ENCODE peak calls at places on chromosomes 6 and 20, in nine cellular contexts. J, D, Q, U, N, O, A, E and K are unnamed samples. For H3K9me3, the result is how much of the 10 kb centered on the place peaks cover.

GRCh38 chr6:136113736-136114173 is 136.4 kb downstream of the MTFR2 start:
- DNase-seq in J (no peak), D (peak), Q (no peak), U (peak), N (no peak), O (peak), A (peak), E (no peak), K (peak)

GRCh38 chr6:140175486-140175885 is 801.0 kb upstream of the CITED2 start:
- DNase-seq in J (no peak), D (no peak), Q (no peak), U (peak), N (no peak), O (no peak), A (no peak), E (no peak), K (no peak)

GRCh38 chr6:116876635-116877611 is at the start of gene RFX6:
- DNase-seq in J (no peak), D (no peak), Q (no peak), U (no peak), N (no peak), O (no peak), A (peak), E (no peak), K (no peak)

GRCh38 chr6:41872102-41872602 is 23.0 kb downstream of the USP49 start:
- DNase-seq in J (no peak), D (no peak), Q (no peak), U (no peak), N (no peak), O (no peak), A (no peak), E (no peak), K (peak)

GRCh38 chr6:52263709-52264320 is 19.5 kb upstream of the IL17F start:
- DNase-seq in J (peak), D (peak), Q (peak), U (peak), N (peak), O (peak), A (peak), E (peak), K (no peak)

GRCh38 chr6:152151930-152152329 is 344.4 kb downstream of the ESR1 start:
- DNase-seq in J (no peak), D (no peak), Q (no peak), U (no peak), N (no peak), O (no peak), A (no peak), E (no peak), K (no peak)

GRCh38 chr20:3681931-3682820 is at the start of gene ADAM33:
- DNase-seq in J (peak), D (peak), Q (peak), U (no peak), N (no peak), O (peak), A (peak), E (peak), K (no peak)

GRCh38 chr6:170032197-170032596 is 258.7 kb downstream of the DLL1 start:
- DNase-seq in J (peak), D (peak), Q (no peak), U (no peak), N (peak), O (peak), A (no peak), E (no peak), K (peak)

GRCh38 chr6:84825461-84825860 is 61.1 kb upstream of the TBX18 start:
- DNase-seq in J (no peak), D (no peak), Q (no peak), U (peak), N (no peak), O (no peak), A (no peak), E (no peak), K (no peak)

GRCh38 chr6:148700713-148701392 is 46.0 kb upstream of the UST start:
- DNase-seq in J (no peak), D (no peak), Q (no peak), U (peak), N (no peak), O (no peak), A (no peak), E (no peak), K (no peak)

GRCh38 chr6:148700047-148700712 is 46.6 kb upstream of the UST start:
- DNase-seq in J (no peak), D (no peak), Q (no peak), U (no peak), N (no peak), O (no peak), A (no peak), E (no peak), K (no peak)

GRCh38 chr6:148701393-148701774 is 45.4 kb upstream of the UST start:
- DNase-seq in J (no peak), D (no peak), Q (no peak), U (no peak), N (no peak), O (no peak), A (no peak), E (no peak), K (no peak)

GRCh38 chr6:148698671-148699180 is 48.1 kb upstream of the UST start:
- DNase-seq in J (no peak), D (no peak), Q (no peak), U (no peak), N (no peak), O (no peak), A (no peak), E (no peak), K (peak)

DNA sequence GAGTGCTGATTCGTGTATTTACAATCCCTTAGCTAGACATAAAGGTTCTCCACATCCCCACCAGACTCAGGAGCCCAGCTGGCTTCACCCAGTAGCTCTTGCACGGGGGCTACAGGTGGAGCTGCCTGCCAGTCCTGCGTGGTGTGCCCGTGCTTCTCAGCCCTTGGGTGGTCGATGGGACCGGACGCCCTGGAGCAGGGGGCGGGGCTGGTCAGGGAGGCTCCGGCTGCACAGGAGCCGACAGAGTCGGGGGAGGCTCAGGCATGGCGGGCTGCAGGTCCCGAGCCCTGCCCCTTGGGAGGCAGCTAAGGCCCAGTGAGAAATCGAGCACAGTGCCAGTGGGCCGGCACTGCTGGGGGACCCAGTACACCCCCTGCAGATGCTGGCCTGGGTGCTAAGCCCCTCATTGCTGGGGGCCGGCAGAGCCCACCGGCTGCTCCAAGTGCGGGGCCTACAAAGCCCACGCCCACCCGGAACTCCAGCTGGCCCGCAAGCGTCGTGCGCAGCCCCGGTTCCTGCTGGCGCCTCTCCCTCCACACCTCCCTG is 48.9 kb upstream of the UST start:
- DNase-seq in J (no peak), D (no peak), Q (no peak), U (no peak), N (no peak), O (no peak), A (no peak), E (no peak), K (no peak)
- H3K9me3 ChIP-seq in J (under half), D (under half), Q (under half), U (under half), N (under half), O (under half), A (under half), E (under half), K (under half)

GRCh38 chr20:63217706-63218105 is 1.8 kb upstream of the YTHDF1 start:
- DNase-seq in J (no peak), D (no peak), Q (no peak), U (no peak), N (no peak), O (no peak), A (no peak), E (peak), K (no peak)

GRCh38 chr20:63215101-63216040 is 560 bp downstream of the YTHDF1 start:
- DNase-seq in J (no peak), D (no peak), Q (no peak), U (peak), N (no peak), O (no peak), A (no peak), E (peak), K (peak)

GRCh38 chr20:63216041-63216848 is at the start of gene YTHDF1:
- DNase-seq in J (peak), D (peak), Q (peak), U (peak), N (peak), O (peak), A (peak), E (peak), K (peak)

GRCh38 chr20:63218701-63219446 is 2.9 kb upstream of the YTHDF1 start:
- DNase-seq in J (no peak), D (no peak), Q (no peak), U (no peak), N (no peak), O (no peak), A (no peak), E (no peak), K (no peak)

DNA sequence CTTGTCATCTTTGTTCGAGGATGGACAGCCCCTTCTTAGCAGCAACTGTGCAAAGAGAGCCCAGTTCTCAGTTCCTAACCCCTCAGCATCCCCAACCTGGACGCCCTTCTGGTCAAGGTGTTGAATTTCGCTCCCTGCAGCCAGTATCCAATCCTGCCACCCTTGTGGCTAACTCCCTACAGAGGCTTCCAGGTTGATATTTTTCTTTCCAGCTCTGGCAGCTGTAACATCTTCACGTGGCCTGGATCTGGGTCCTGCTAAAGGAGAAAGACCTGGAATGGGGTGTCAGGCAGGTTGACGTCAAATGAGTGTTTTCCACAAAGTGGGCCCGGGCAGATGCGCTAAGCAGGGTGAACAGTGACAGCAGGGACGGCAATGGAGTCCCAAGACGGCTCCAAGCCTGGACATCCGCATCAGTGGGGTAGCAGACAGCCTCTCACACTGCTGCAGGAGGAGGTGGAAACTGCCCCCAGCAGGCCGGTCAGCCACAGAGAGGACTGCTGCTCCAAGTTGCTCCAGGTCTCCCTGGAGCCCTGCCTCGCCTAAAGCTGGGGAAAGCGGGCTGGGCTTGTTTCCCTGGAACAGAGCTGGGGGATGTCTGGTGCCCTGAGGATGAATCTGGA is 1.0 kb upstream of the YTHDF1 start:
- DNase-seq in J (no peak), D (no peak), Q (no peak), U (peak), N (no peak), O (no peak), A (no peak), E (no peak), K (no peak)
- TF ChIP-seq CTCF in J (no peak), D (no peak), Q (no peak), U (no peak), N (no peak), O (no peak), A (no peak), E (no peak), K (no peak)

GRCh38 chr20:49280463-49281058 is 2.7 kb upstream of the ZNFX1 start:
- DNase-seq in J (no peak), D (no peak), Q (no peak), U (no peak), N (no peak), O (no peak), A (no peak), E (no peak), K (no peak)

GRCh38 chr20:49281913-49282467 is 4.1 kb upstream of the ZNFX1 start:
- DNase-seq in J (peak), D (no peak), Q (no peak), U (no peak), N (no peak), O (no peak), A (no peak), E (no peak), K (no peak)

GRCh38 chr20:49282584-49283171 is 4.8 kb upstream of the ZNFX1 start:
- DNase-seq in J (no peak), D (no peak), Q (no peak), U (no peak), N (no peak), O (no peak), A (no peak), E (no peak), K (no peak)

GRCh38 chr20:49279677-49280462 is 2.0 kb upstream of the ZNFX1 start:
- DNase-seq in J (no peak), D (no peak), Q (no peak), U (no peak), N (no peak), O (no peak), A (no peak), E (no peak), K (no peak)

GRCh38 chr20:49281059-49281912 is 3.4 kb upstream of the ZNFX1 start:
- DNase-seq in J (no peak), D (no peak), Q (no peak), U (peak), N (no peak), O (no peak), A (peak), E (no peak), K (no peak)
- H3K9me3 ChIP-seq in J (under half), D (under half), Q (under half), U (under half), N (half or more), O (under half), A (under half), E (under half), K (under half)

GRCh38 chr6:37027811-37028469 is 22.5 kb downstream of the FGD2 start:
- DNase-seq in J (no peak), D (no peak), Q (no peak), U (no peak), N (no peak), O (no peak), A (no peak), E (no peak), K (no peak)
- TF ChIP-seq CTCF in J (no peak), D (no peak), Q (no peak), U (no peak), N (no peak), O (no peak), A (peak), E (no peak), K (no peak)